ENCODE peak calls at places on chromosomes 11 and 22, in eight cellular contexts. F, L, D, I, M, O, S and Z are unnamed samples.

GRCh38 chr11:130918081-130918480 is 1.8 kb upstream of the SNX19 start:
- DNase-seq in F (no peak), L (peak), D (no peak), I (no peak), M (no peak), O (no peak), S (no peak), Z (no peak)

GRCh38 chr11:119024430-119025098 is 6.0 kb downstream of the TRAPPC4 start:
- DNase-seq in F (no peak), L (no peak), D (no peak), I (no peak), M (no peak), O (no peak), S (no peak), Z (peak)

GRCh38 chr22:22848364-22848866 is 39.2 kb upstream of the IGLL5 start:
- DNase-seq in F (no peak), L (peak), D (peak), I (peak), M (peak), O (peak), S (peak), Z (peak)

GRCh38 chr22:39110631-39111561 is 13.9 kb downstream of the APOBEC3H start:
- DNase-seq in F (no peak), L (no peak), D (peak), I (no peak), M (no peak), O (no peak), S (no peak), Z (no peak)

GRCh38 chr22:27795053-27795452 is 6.5 kb downstream of the MN1 start:
- DNase-seq in F (no peak), L (no peak), D (no peak), I (no peak), M (no peak), O (peak), S (no peak), Z (no peak)

GRCh38 chr11:130798280-130798679 is 118.0 kb downstream of the SNX19 start:
- DNase-seq in F (peak), L (no peak), D (no peak), I (no peak), M (no peak), O (no peak), S (no peak), Z (no peak)

GRCh38 chr11:95067828-95068244 is 1.1 kb downstream of the SRSF8 start:
- DNase-seq in F (no peak), L (no peak), D (no peak), I (no peak), M (peak), O (no peak), S (no peak), Z (no peak)

GRCh38 chr11:122167100-122167499 is 51.1 kb upstream of the BLID start:
- DNase-seq in F (no peak), L (no peak), D (no peak), I (no peak), M (no peak), O (no peak), S (no peak), Z (no peak)

GRCh38 chr11:3095712-3096361 is 38.6 kb upstream of the CARS1 start:
- DNase-seq in F (peak), L (no peak), D (no peak), I (no peak), M (no peak), O (no peak), S (no peak), Z (peak)

GRCh38 chr22:36227806-36228205 is 11.5 kb downstream of the APOL2 start:
- DNase-seq in F (no peak), L (no peak), D (no peak), I (no peak), M (no peak), O (no peak), S (no peak), Z (no peak)